ENCODE peak calls at places on chromosome 13, in nine cellular contexts. O is left colon; C is IMR-90; D is anterior cingulate cortex; T is COR-L47; U is AG09309; S is posterior vena cava; V is HuH-7.5; E is stimulated activated CD4-positive, alpha-beta T cell treated with anti-CD3 and anti-CD28 coated beads, Interleukin-1b, Interleukin-23, amount 100 ng/mL, for 1 hour. G is an unnamed sample.

GRCh38 chr13:113402471-113403254 is 38.7 kb upstream of the GRTP1 start:
- DNase-seq in S (no peak), C (no peak), U (no peak), O (no peak), E (no peak), D (no peak), V (no peak), T (no peak), G (peak; percentile 87)

GRCh38 chr13:45328661-45329105 is 12.3 kb downstream of the TPT1 start:
- DNase-seq in D (no peak), S (no peak), V (no peak), C (peak; percentile 89), E (no peak), U (peak; percentile 91), O (no peak), T (no peak), G (no peak)

GRCh38 chr13:51420681-51421476 is 32.0 kb downstream of the INTS6 start:
- DNase-seq in C (no peak), S (no peak), U (no peak), O (no peak), E (no peak), T (no peak), V (no peak), D (no peak), G (no peak)

GRCh38 chr13:97660488-97661086 is 226.6 kb downstream of the RAP2A start:
- DNase-seq in S (no peak), D (no peak), V (no peak), U (no peak), O (no peak), E (no peak), T (no peak), C (no peak), G (no peak)

GRCh38 chr13:110306960-110307696 is at the start of the genes COL4A1 and COL4A2:
- DNase-seq in T (peak; percentile 62), S (peak; percentile 95), E (no peak), U (no peak), D (no peak), C (peak; percentile 77), V (no peak), O (peak; percentile 48), G (peak; percentile 93)

GRCh38 chr13:43428545-43429287 is 358.1 kb downstream of the ENOX1 start:
- DNase-seq in S (no peak), T (no peak), E (no peak), O (no peak), V (no peak), C (no peak), U (no peak), D (no peak), G (no peak)

GRCh38 chr13:37134411-37135041 is 29.1 kb upstream of the CSNK1A1L start:
- DNase-seq in U (peak; percentile 97), O (no peak), S (no peak), D (no peak), C (peak; percentile 90), V (no peak), E (no peak), T (no peak), G (no peak)

GRCh38 chr13:28458604-28459003 is 36.3 kb downstream of the FLT1 start:
- DNase-seq in D (no peak), V (no peak), S (no peak), T (no peak), U (no peak), C (no peak), E (no peak), O (no peak), G (no peak)

GRCh38 chr13:114019367-114019766 is 45.5 kb upstream of the C13orf46 start:
- DNase-seq in V (no peak), E (peak; percentile 10), C (no peak), S (no peak), O (no peak), T (no peak), D (peak; percentile 18), U (no peak), G (no peak)

GRCh38 chr13:76189882-76190519 is 553.9 kb downstream of the LMO7 start:
- DNase-seq in T (no peak), U (no peak), E (no peak), D (no peak), C (no peak), S (peak; percentile 72), O (no peak), V (no peak), G (no peak)

GRCh38 chr13:79645569-79645968 is 164.6 kb downstream of the NDFIP2 start:
- DNase-seq in T (peak; percentile 13), V (no peak), O (no peak), U (no peak), C (no peak), D (no peak), S (no peak), E (no peak), G (no peak)

GRCh38 chr13:24066405-24067292 is 93.9 kb upstream of the SPATA13 start:
- DNase-seq in U (no peak), D (no peak), V (no peak), C (no peak), O (no peak), S (no peak), E (no peak), T (no peak), G (no peak)

GRCh38 chr13:89514534-89515312 is 1832.8 kb upstream of the MIR17HG start:
- DNase-seq in C (peak; percentile 8), O (no peak), E (no peak), V (peak; percentile 9), S (no peak), T (peak; percentile 8), U (no peak), D (no peak), G (no peak)